ENCODE peak calls at places on chromosomes 13 and 19, in five cellular contexts. One of them, this sample, is unnamed. For H3K4me1 and H4K20me1, the result is how much of the 10 kb centered on the place peaks cover.

GRCh38 chr19:19171821-19172532 is 1.9 kb upstream of the MEF2B start:
- DNase-seq in K562: peak
- DNase-seq in HepG2: peak
- DNase-seq in H1: no peak
- DNase-seq in GM12878: no peak
- DNase-seq in this sample: peak

GRCh38 chr13:80630685-80631121 is 289.8 kb upstream of the SPRY2 start:
- DNase-seq in K562: no peak
- DNase-seq in HepG2: no peak
- DNase-seq in H1: no peak
- DNase-seq in GM12878: no peak
- DNase-seq in this sample: no peak

GRCh38 chr13:99133230-99133629 is 67.4 kb upstream of the UBAC2 start:
- DNase-seq in K562: no peak
- DNase-seq in HepG2: no peak
- DNase-seq in H1: no peak
- DNase-seq in GM12878: no peak
- DNase-seq in this sample: no peak

GRCh38 chr13:26280822-26281221 is 26.9 kb downstream of the CDK8 start:
- DNase-seq in K562: no peak
- DNase-seq in HepG2: peak
- DNase-seq in H1: no peak
- DNase-seq in GM12878: no peak
- DNase-seq in this sample: peak

GRCh38 chr19:52557231-52557995 is 12.7 kb upstream of the ZNF701 start:
- DNase-seq in K562: no peak
- DNase-seq in HepG2: no peak
- DNase-seq in H1: no peak
- DNase-seq in GM12878: no peak
- DNase-seq in this sample: no peak

GRCh38 chr19:51701468-51702100 is 8.5 kb downstream of the SPACA6 start:
- DNase-seq in K562: peak
- DNase-seq in HepG2: no peak
- DNase-seq in H1: no peak
- DNase-seq in GM12878: no peak
- DNase-seq in this sample: no peak

GRCh38 chr13:83065136-83065535 is 817.1 kb downstream of the SLITRK1 start:
- DNase-seq in K562: no peak
- DNase-seq in HepG2: no peak
- DNase-seq in H1: no peak
- DNase-seq in GM12878: no peak
- DNase-seq in this sample: no peak

GRCh38 chr19:41641879-41642485 is 15.1 kb upstream of the CEACAM4 start:
- DNase-seq in K562: peak
- DNase-seq in HepG2: peak
- DNase-seq in H1: peak
- DNase-seq in GM12878: peak
- DNase-seq in this sample: peak

GRCh38 chr13:32669030-32669646 is 82.9 kb downstream of the PDS5B start:
- DNase-seq in K562: peak
- DNase-seq in HepG2: peak
- DNase-seq in H1: no peak
- DNase-seq in GM12878: no peak
- DNase-seq in this sample: peak

GRCh38 chr19:15962319-15962718 is 13.5 kb downstream of the OR10H4 start:
- DNase-seq in K562: peak
- DNase-seq in HepG2: no peak
- DNase-seq in H1: no peak
- DNase-seq in GM12878: no peak
- DNase-seq in this sample: no peak

GRCh38 chr19:1941146-1942077 is at the start of gene CSNK1G2:
- DNase-seq in K562: no peak
- DNase-seq in HepG2: no peak
- DNase-seq in H1: no peak
- DNase-seq in GM12878: no peak
- DNase-seq in this sample: no peak

GRCh38 chr13:79910869-79911540 is 429.9 kb downstream of the SPRY2 start:
- DNase-seq in K562: no peak
- DNase-seq in HepG2: no peak
- DNase-seq in H1: no peak
- DNase-seq in GM12878: no peak
- DNase-seq in this sample: no peak

GRCh38 chr13:76886292-76887061 is at the start of gene KCTD12:
- DNase-seq in K562: peak
- DNase-seq in HepG2: no peak
- DNase-seq in H1: no peak
- DNase-seq in GM12878: no peak
- DNase-seq in this sample: peak

GRCh38 chr19:51726049-51726448 is 2.3 kb upstream of the HAS1 start:
- DNase-seq in K562: peak
- DNase-seq in HepG2: no peak
- DNase-seq in H1: no peak
- DNase-seq in GM12878: no peak
- DNase-seq in this sample: peak

GRCh38 chr13:59103004-59103768 is 1060.5 kb downstream of the DIAPH3 start:
- DNase-seq in K562: no peak
- DNase-seq in HepG2: no peak
- DNase-seq in H1: no peak
- DNase-seq in GM12878: no peak
- DNase-seq in this sample: no peak

GRCh38 chr19:34985249-34986022 is 14.7 kb upstream of the GRAMD1A start:
- DNase-seq in K562: no peak
- DNase-seq in HepG2: no peak
- DNase-seq in H1: peak
- DNase-seq in GM12878: no peak
- DNase-seq in this sample: peak

GRCh38 chr13:44815507-44816074 is 173.7 kb downstream of the NUFIP1 start:
- DNase-seq in K562: no peak
- DNase-seq in HepG2: peak
- DNase-seq in H1: no peak
- DNase-seq in GM12878: no peak
- DNase-seq in this sample: peak

GRCh38 chr19:38669532-38669931 is 22.1 kb downstream of the ACTN4 start:
- DNase-seq in K562: no peak
- DNase-seq in HepG2: no peak
- DNase-seq in H1: no peak
- DNase-seq in GM12878: no peak
- DNase-seq in this sample: no peak

GRCh38 chr19:54029930-54030490 is 33.7 kb downstream of the VSTM1 start:
- DNase-seq in K562: peak
- DNase-seq in HepG2: peak
- DNase-seq in H1: peak
- DNase-seq in GM12878: no peak
- DNase-seq in this sample: peak

GRCh38 chr19:10797078-10797477 is 38.9 kb downstream of the TMED1 start:
- DNase-seq in K562: no peak
- DNase-seq in HepG2: no peak
- DNase-seq in H1: no peak
- DNase-seq in GM12878: no peak
- DNase-seq in this sample: no peak

GRCh38 chr19:8609210-8610040 is 1.1 kb downstream of the ADAMTS10 start:
- DNase-seq in K562: no peak
- DNase-seq in HepG2: peak
- DNase-seq in H1: peak
- DNase-seq in GM12878: no peak
- DNase-seq in this sample: peak

GRCh38 chr13:112821340-112822055 is 131.7 kb downstream of the ATP11A start:
- DNase-seq in K562: no peak
- DNase-seq in HepG2: no peak
- DNase-seq in H1: no peak
- DNase-seq in GM12878: no peak
- DNase-seq in this sample: no peak

GRCh38 chr13:75432811-75433244 is 49.1 kb downstream of the TBC1D4 start:
- DNase-seq in K562: no peak
- DNase-seq in HepG2: no peak
- DNase-seq in H1: no peak
- DNase-seq in GM12878: no peak
- DNase-seq in this sample: no peak

GRCh38 chr13:75430618-75431209 is 51.3 kb downstream of the TBC1D4 start:
- DNase-seq in K562: no peak
- DNase-seq in HepG2: no peak
- DNase-seq in H1: no peak
- DNase-seq in GM12878: no peak
- DNase-seq in this sample: no peak

GRCh38 chr13:75426421-75426820 is 55.5 kb downstream of the TBC1D4 start:
- DNase-seq in K562: no peak
- DNase-seq in HepG2: no peak
- DNase-seq in H1: no peak
- DNase-seq in GM12878: no peak
- DNase-seq in this sample: no peak

GRCh38 chr13:75437582-75438318 is 44.2 kb downstream of the TBC1D4 start:
- DNase-seq in K562: peak
- DNase-seq in HepG2: no peak
- DNase-seq in H1: no peak
- DNase-seq in GM12878: no peak
- DNase-seq in this sample: no peak

DNA sequence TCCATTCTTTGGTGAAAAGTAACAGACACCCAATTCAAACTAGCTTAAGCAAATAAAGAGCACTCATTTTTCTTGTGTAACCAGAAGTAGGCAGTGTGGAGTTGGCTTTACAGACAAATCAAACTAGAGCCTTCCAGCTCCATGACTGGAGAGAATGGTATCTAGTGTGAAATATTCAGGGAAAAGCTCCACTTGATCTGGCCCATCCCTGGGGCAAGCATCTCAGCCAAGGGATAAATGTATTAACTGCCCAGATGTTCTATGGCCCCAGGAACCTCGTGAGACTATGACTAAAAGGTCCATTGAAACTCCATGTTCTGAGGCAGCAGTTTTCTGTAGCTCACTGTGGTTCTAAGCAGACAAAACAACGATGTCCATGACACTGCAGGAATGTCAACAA is 49.9 kb downstream of the TBC1D4 start:
- DNase-seq in K562: peak
- DNase-seq in HepG2: peak
- DNase-seq in H1: no peak
- DNase-seq in GM12878: no peak
- DNase-seq in this sample: peak
- TF ChIP-seq CREB1 in K562: no peak
- TF ChIP-seq CREB1 in HepG2: no peak
- TF ChIP-seq CREB1 in H1: no peak
- TF ChIP-seq CREB1 in GM12878: no peak
- TF ChIP-seq CREB1 in this sample: no peak

GRCh38 chr19:13850910-13851753 is 25.8 kb upstream of the NANOS3 start:
- DNase-seq in K562: peak
- DNase-seq in HepG2: peak
- DNase-seq in H1: no peak
- DNase-seq in GM12878: no peak
- DNase-seq in this sample: no peak

GRCh38 chr19:13847900-13848677 is 28.8 kb upstream of the NANOS3 start:
- DNase-seq in K562: no peak
- DNase-seq in HepG2: no peak
- DNase-seq in H1: no peak
- DNase-seq in GM12878: no peak
- DNase-seq in this sample: no peak

GRCh38 chr19:13849277-13849676 is 27.7 kb upstream of the NANOS3 start:
- DNase-seq in K562: no peak
- DNase-seq in HepG2: no peak
- DNase-seq in H1: no peak
- DNase-seq in GM12878: no peak
- DNase-seq in this sample: no peak

GRCh38 chr19:13848811-13849241 is 28.1 kb upstream of the NANOS3 start:
- DNase-seq in K562: peak
- DNase-seq in HepG2: no peak
- DNase-seq in H1: no peak
- DNase-seq in GM12878: no peak
- DNase-seq in this sample: no peak

DNA sequence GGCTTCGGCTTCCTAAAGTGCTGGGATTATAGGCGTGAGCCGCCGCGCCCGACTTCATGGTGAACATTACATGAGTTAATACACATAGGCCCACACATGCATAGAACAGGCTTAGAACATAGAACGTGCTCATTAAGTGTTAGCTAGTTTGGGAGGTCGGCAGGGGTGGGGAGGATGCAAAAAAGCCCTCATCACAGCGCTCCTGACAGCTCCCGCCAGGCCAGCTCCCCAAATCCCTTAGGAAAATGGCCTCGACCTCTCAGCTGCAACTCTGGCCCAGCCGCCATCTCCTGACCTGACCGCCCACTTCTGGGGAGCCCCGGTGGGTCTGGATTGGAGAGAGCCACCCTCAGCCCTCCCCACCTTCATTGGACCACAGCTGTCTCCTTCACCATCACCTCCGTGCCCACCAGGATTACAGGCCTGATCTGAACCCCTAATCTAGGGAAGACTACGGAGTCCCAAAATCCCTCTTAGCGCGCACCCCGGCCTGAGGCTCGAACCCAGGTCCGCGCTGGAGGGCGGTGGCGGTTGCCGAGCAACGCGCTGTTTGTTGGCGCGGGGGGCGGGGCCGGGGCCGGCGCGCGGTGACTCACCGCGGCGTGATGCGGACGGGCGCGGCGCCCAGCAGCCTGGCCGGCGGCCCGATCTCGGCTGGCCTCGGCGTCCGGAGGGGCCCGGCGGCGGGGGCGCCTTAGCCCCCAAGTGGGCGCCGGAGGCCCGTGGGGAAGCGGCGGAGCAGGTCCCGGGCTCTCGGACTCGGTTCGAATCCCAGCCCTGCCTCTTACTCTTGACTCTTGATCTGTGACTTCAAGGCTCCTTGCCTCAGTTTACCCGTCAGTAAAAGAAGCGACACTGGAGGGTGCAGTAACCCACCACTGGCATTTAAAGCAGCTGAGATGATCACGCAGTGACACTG is 26.7 kb upstream of the NANOS3 start:
- DNase-seq in K562: peak
- DNase-seq in HepG2: peak
- DNase-seq in H1: peak
- DNase-seq in GM12878: no peak
- DNase-seq in this sample: peak
- H3K4me1 ChIP-seq in K562: under half
- H3K4me1 ChIP-seq in HepG2: half or more
- H3K4me1 ChIP-seq in H1: under half
- H3K4me1 ChIP-seq in GM12878: under half
- H3K4me1 ChIP-seq in this sample: under half

GRCh38 chr13:97977982-97978381 is 24.5 kb downstream of the IPO5 start:
- DNase-seq in K562: no peak
- DNase-seq in HepG2: no peak
- DNase-seq in H1: no peak
- DNase-seq in GM12878: no peak
- DNase-seq in this sample: no peak

GRCh38 chr13:97978661-97979450 is 25.4 kb downstream of the IPO5 start:
- DNase-seq in K562: no peak
- DNase-seq in HepG2: no peak
- DNase-seq in H1: no peak
- DNase-seq in GM12878: no peak
- DNase-seq in this sample: peak

GRCh38 chr13:97976551-97977375 is 23.3 kb downstream of the IPO5 start:
- DNase-seq in K562: peak
- DNase-seq in HepG2: no peak
- DNase-seq in H1: peak
- DNase-seq in GM12878: no peak
- DNase-seq in this sample: peak

GRCh38 chr13:97975851-97976550 is 22.5 kb downstream of the IPO5 start:
- DNase-seq in K562: peak
- DNase-seq in HepG2: peak
- DNase-seq in H1: peak
- DNase-seq in GM12878: no peak
- DNase-seq in this sample: peak

GRCh38 chr13:97977376-97977705 is 23.9 kb downstream of the IPO5 start:
- DNase-seq in K562: peak
- DNase-seq in HepG2: no peak
- DNase-seq in H1: no peak
- DNase-seq in GM12878: no peak
- DNase-seq in this sample: no peak
- H4K20me1 ChIP-seq in K562: under half
- H4K20me1 ChIP-seq in HepG2: under half
- H4K20me1 ChIP-seq in H1: under half
- H4K20me1 ChIP-seq in GM12878: under half
- H4K20me1 ChIP-seq in this sample: under half

GRCh38 chr19:55479045-55479444 is 2.6 kb downstream of the ZNF628 start:
- DNase-seq in K562: no peak
- DNase-seq in HepG2: no peak
- DNase-seq in H1: no peak
- DNase-seq in GM12878: no peak
- DNase-seq in this sample: no peak
- TF ChIP-seq CREB1 in K562: no peak
- TF ChIP-seq CREB1 in HepG2: no peak
- TF ChIP-seq CREB1 in H1: no peak
- TF ChIP-seq CREB1 in GM12878: no peak
- TF ChIP-seq CREB1 in this sample: no peak